ENCODE peak calls at places on chromosomes 2 and 18, in five cellular contexts. Q, A, F, D and Y are unnamed samples.

GRCh38 chr2:218815649-218816048 is 16.0 kb downstream of the PRKAG3 start:
- DNase-seq in D (no peak), Q (no peak), A (no peak), F (no peak), Y (no peak)

GRCh38 chr2:199738723-199739412 is 112.1 kb downstream of the FTCDNL1 start:
- DNase-seq in F (no peak), A (no peak), Q (no peak), D (no peak), Y (no peak)

GRCh38 chr2:50722828-50723227 is 309.1 kb downstream of the NRXN1 start:
- DNase-seq in D (no peak), Q (no peak), A (no peak), F (no peak), Y (no peak)

GRCh38 chr2:149330127-149331022 is at the start of gene LYPD6:
- DNase-seq in Q (peak; percentile 66), D (peak; percentile 76), F (peak; percentile 71), A (peak; percentile 82), Y (no peak)

GRCh38 chr2:8494589-8494988 is 187.3 kb upstream of the ID2 start:
- DNase-seq in F (no peak), A (peak; percentile 62), Q (no peak), D (peak; percentile 50), Y (peak; percentile 70)

GRCh38 chr18:76687271-76688006 is 134.9 kb upstream of the ZNF236 start:
- DNase-seq in A (no peak), D (no peak), F (no peak), Q (no peak), Y (no peak)

GRCh38 chr2:43209204-43209717 is 17.1 kb downstream of the ZFP36L2 start:
- DNase-seq in Q (no peak), D (no peak), F (no peak), A (no peak), Y (no peak)

GRCh38 chr2:46800218-46800617 is 115.4 kb downstream of the MCFD2 start:
- DNase-seq in F (no peak), D (no peak), Q (no peak), A (no peak), Y (no peak)

GRCh38 chr2:229410946-229411345 is 139.9 kb upstream of the PID1 start:
- DNase-seq in A (no peak), F (no peak), Q (no peak), D (no peak), Y (no peak)

GRCh38 chr2:128354731-128355470 is 36.2 kb upstream of the HS6ST1 start:
- DNase-seq in A (no peak), F (no peak), Q (no peak), D (no peak), Y (no peak)

GRCh38 chr2:152036611-152037469 is 62.0 kb downstream of the CACNB4 start:
- DNase-seq in D (peak; percentile 59), Q (peak; percentile 41), F (peak; percentile 41), A (peak; percentile 80), Y (no peak)

GRCh38 chr2:180983468-180984388 is 3.3 kb downstream of the UBE2E3 start:
- DNase-seq in A (no peak), D (no peak), F (no peak), Q (no peak), Y (no peak)

GRCh38 chr2:59182249-59182648 is 941.1 kb upstream of the FANCL start:
- DNase-seq in Q (no peak), F (no peak), A (no peak), D (no peak), Y (no peak)

GRCh38 chr2:207926133-207927076 is 98.9 kb downstream of the PLEKHM3 start:
- DNase-seq in A (peak; percentile 90), D (peak; percentile 62), F (peak; percentile 59), Q (peak; percentile 25), Y (no peak)

GRCh38 chr2:206163251-206163880 is 3.7 kb downstream of the EEF1B2 start:
- DNase-seq in Q (no peak), D (no peak), F (no peak), A (no peak), Y (no peak)

GRCh38 chr2:236211281-236211680 is 43.1 kb upstream of the GBX2 start:
- DNase-seq in Q (no peak), A (no peak), F (no peak), D (no peak), Y (no peak)

GRCh38 chr2:68726608-68727367 is 7.8 kb upstream of the ARHGAP25 start:
- DNase-seq in Q (no peak), F (no peak), A (no peak), D (no peak), Y (peak; percentile 91)
- H3K4me1 ChIP-seq in Q (no peaks in the 10 kb centered on the region), F (no peaks in the 10 kb centered on the region), A (no peaks in the 10 kb centered on the region), D (no peaks in the 10 kb centered on the region), Y (peaks cover 22% of the 10 kb centered on the region)

DNA sequence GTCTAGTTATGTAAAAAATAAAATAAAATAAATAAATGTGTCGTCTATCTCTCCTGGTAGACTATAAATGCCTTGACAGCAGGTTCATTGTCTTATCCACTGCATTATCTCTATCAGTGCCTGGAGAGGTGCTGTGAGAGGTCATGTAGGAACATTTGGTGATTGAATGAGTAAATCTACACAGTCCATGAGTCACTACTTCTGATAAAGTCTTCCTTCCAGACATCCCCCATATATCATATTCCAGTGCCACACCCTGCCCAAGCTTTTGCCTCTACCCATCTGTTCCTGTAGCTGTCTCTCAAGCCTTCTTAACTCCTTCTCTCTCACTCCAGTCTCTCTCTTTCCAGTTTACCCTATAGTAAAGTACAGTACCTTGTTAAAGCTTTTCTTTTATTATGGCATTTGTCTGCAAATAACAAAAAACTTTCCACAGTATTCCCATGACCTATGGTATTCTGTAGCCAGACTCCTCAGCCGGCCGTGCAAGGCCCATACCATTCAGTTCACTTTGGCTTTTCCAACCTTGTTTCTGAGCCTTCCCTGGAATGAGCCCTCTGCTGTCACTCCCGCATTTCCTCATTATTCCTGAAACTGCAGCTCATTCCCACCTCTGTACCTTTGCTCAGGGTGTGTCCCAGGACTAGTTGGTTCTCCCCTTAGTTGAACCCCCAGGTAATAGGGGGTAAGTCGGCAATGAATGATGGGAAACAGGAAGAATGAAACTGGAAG is 37.5 kb downstream of the ANXA4 start:
- DNase-seq in D (no peak), Q (no peak), F (no peak), A (no peak), Y (no peak)
- H3K4me1 ChIP-seq in D (peaks cover 3% of the 10 kb centered on the region), Q (no peaks in the 10 kb centered on the region), F (peaks cover 28% of the 10 kb centered on the region), A (no peaks in the 10 kb centered on the region), Y (peaks cover 36% of the 10 kb centered on the region)

GRCh38 chr18:32450874-32451273 is 19.8 kb downstream of the GAREM1 start:
- DNase-seq in A (no peak), Q (no peak), F (no peak), D (no peak), Y (no peak)
- H3K4me1 ChIP-seq in A (peaks cover 15% of the 10 kb centered on the region), Q (peaks cover 54% of the 10 kb centered on the region), F (peaks cover 28% of the 10 kb centered on the region), D (peaks cover 3% of the 10 kb centered on the region), Y (no peaks in the 10 kb centered on the region)

DNA sequence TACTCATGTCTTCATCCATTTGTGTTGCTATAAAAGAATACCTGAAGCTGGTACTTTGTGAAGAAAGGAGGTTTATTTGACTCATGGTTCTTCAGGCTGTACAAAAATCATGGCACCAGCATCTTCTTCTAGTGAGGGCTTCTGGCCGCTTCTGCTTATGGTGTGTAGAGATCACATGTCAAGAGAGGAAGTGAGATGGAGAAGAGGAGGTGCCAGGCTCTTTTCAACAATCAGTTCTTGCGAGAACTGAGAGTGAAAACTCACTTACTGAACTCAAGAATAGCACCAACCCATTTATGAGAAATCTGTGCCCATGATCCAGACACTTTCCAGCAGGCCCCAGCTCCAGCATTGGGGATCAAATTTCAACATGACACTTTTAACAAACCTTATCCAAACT is 30.0 kb upstream of the BARD1 start:
- DNase-seq in A (no peak), D (no peak), Q (no peak), F (no peak), Y (no peak)
- H3K4me1 ChIP-seq in A (no peaks in the 10 kb centered on the region), D (no peaks in the 10 kb centered on the region), Q (no peaks in the 10 kb centered on the region), F (no peaks in the 10 kb centered on the region), Y (no peaks in the 10 kb centered on the region)

GRCh38 chr2:98500561-98500960 is 55.9 kb downstream of the INPP4A start:
- DNase-seq in D (no peak), F (no peak), Q (no peak), A (peak; percentile 11), Y (no peak)
- H3K4me1 ChIP-seq in D (peaks cover 22% of the 10 kb centered on the region), F (peaks cover 32% of the 10 kb centered on the region), Q (peaks cover 77% of the 10 kb centered on the region), A (peaks cover 56% of the 10 kb centered on the region), Y (peaks cover 27% of the 10 kb centered on the region)

GRCh38 chr2:98484121-98484557 is 39.5 kb downstream of the INPP4A start:
- DNase-seq in D (no peak), Q (no peak), F (no peak), A (peak; percentile 52), Y (peak; percentile 68)
- H3K4me1 ChIP-seq in D (peaks cover 29% of the 10 kb centered on the region), Q (peaks cover 82% of the 10 kb centered on the region), F (peaks cover 18% of the 10 kb centered on the region), A (peaks cover 44% of the 10 kb centered on the region), Y (peaks cover 35% of the 10 kb centered on the region)

GRCh38 chr2:45257820-45258219 is 248.6 kb upstream of the SIX2 start:
- DNase-seq in A (no peak), Q (no peak), F (no peak), D (no peak), Y (no peak)
- H3K4me1 ChIP-seq in A (no peaks in the 10 kb centered on the region), Q (peaks cover 20% of the 10 kb centered on the region), F (peaks cover 28% of the 10 kb centered on the region), D (no peaks in the 10 kb centered on the region), Y (no peaks in the 10 kb centered on the region)

GRCh38 chr2:23427976-23428375 is 43.0 kb downstream of the KLHL29 start:
- DNase-seq in D (no peak), Q (no peak), F (peak; percentile 62), A (no peak), Y (peak; percentile 41)
- H3K4me1 ChIP-seq in D (no peaks in the 10 kb centered on the region), Q (peaks cover 22% of the 10 kb centered on the region), F (peaks cover 36% of the 10 kb centered on the region), A (peaks cover 55% of the 10 kb centered on the region), Y (no peaks in the 10 kb centered on the region)

GRCh38 chr18:35045808-35046207 is 4.6 kb downstream of the MAPRE2 start:
- DNase-seq in D (no peak), A (no peak), F (no peak), Q (no peak), Y (no peak)
- H3K4me1 ChIP-seq in D (peaks cover 15% of the 10 kb centered on the region), A (peaks cover 27% of the 10 kb centered on the region), F (peaks cover 72% of the 10 kb centered on the region), Q (peaks cover 96% of the 10 kb centered on the region), Y (peaks cover 68% of the 10 kb centered on the region)